ENCODE peak calls at places on chromosome 1, in four cellular contexts. D, N, Z and O are unnamed samples.

GRCh38 chr1:58779837-58780585 is 3.8 kb downstream of the JUN start:
- DNase-seq in N (peak), D (peak), Z (peak), O (peak)

GRCh38 chr1:18175530-18176377 is 68.2 kb downstream of the IGSF21 start:
- DNase-seq in N (peak), Z (peak), D (no peak), O (no peak)

GRCh38 chr1:230831706-230832105 is 36.6 kb downstream of the C1orf198 start:
- DNase-seq in Z (no peak), N (no peak), D (no peak), O (no peak)

GRCh38 chr1:25954371-25954938 is 43.4 kb downstream of the PAFAH2 start:
- DNase-seq in N (no peak), Z (no peak), D (no peak), O (no peak)

GRCh38 chr1:116934586-116935207 is 25.0 kb downstream of the PTGFRN start:
- DNase-seq in Z (no peak), N (no peak), D (no peak), O (no peak)

GRCh38 chr1:239125027-239125426 is 261.3 kb upstream of the CHRM3 start:
- DNase-seq in N (peak), Z (no peak), D (no peak), O (no peak)

GRCh38 chr1:145918992-145919939 is 749 bp upstream of the PEX11B start:
- DNase-seq in Z (peak), D (peak), N (peak), O (peak)

GRCh38 chr1:3651939-3652537 is at the start of gene TP73:
- DNase-seq in D (peak), N (peak), Z (peak), O (no peak)

GRCh38 chr1:18900303-18900841 is 2.0 kb downstream of the ALDH4A1 start:
- DNase-seq in N (no peak), D (no peak), Z (no peak), O (no peak)

GRCh38 chr1:17633654-17634053 is 94.2 kb downstream of the ARHGEF10L start:
- DNase-seq in N (peak), Z (no peak), D (no peak), O (peak)

GRCh38 chr1:29062157-29062942 is 61.4 kb downstream of the TMEM200B start:
- DNase-seq in D (no peak), N (no peak), Z (no peak), O (no peak)